ENCODE peak calls at places on chromosomes 16 and 17, in five cellular contexts. One of them, this sample, is unnamed. For H3K4me1, the result is how much of the 10 kb centered on the place peaks cover.

GRCh38 chr17:17855334-17855725 is 18.5 kb upstream of the SREBF1 start:
- DNase-seq in IMR-90: no peak
- DNase-seq in testis: no peak
- DNase-seq in neural progenitor cell: no peak
- DNase-seq in A549: no peak
- DNase-seq in this sample: no peak

GRCh38 chr17:82213251-82214011 is 789 bp upstream of the CCDC57 start:
- DNase-seq in IMR-90: peak
- DNase-seq in testis: peak
- DNase-seq in neural progenitor cell: peak
- DNase-seq in A549: peak
- DNase-seq in this sample: no peak

GRCh38 chr17:16363749-16364536 is 10.7 kb upstream of the CENPV start:
- DNase-seq in IMR-90: peak
- DNase-seq in testis: peak
- DNase-seq in neural progenitor cell: peak
- DNase-seq in A549: peak
- DNase-seq in this sample: peak

GRCh38 chr16:11143741-11144035 is 112.3 kb downstream of the SOCS1 start:
- DNase-seq in IMR-90: no peak
- DNase-seq in testis: no peak
- DNase-seq in neural progenitor cell: no peak
- DNase-seq in A549: no peak
- DNase-seq in this sample: no peak

GRCh38 chr17:68431661-68432071 is 25.6 kb downstream of the WIPI1 start:
- DNase-seq in IMR-90: peak
- DNase-seq in testis: no peak
- DNase-seq in neural progenitor cell: peak
- DNase-seq in A549: peak
- DNase-seq in this sample: no peak

GRCh38 chr16:79929260-79929977 is 328.9 kb upstream of the MAF start:
- DNase-seq in IMR-90: no peak
- DNase-seq in testis: no peak
- DNase-seq in neural progenitor cell: no peak
- DNase-seq in A549: no peak
- DNase-seq in this sample: no peak

GRCh38 chr17:15456972-15457722 is 10.3 kb downstream of the CDRT4 start:
- DNase-seq in IMR-90: peak
- DNase-seq in testis: peak
- DNase-seq in neural progenitor cell: no peak
- DNase-seq in A549: no peak
- DNase-seq in this sample: no peak

GRCh38 chr17:17849863-17850373 is 13.1 kb upstream of the SREBF1 start:
- DNase-seq in IMR-90: peak
- DNase-seq in testis: peak
- DNase-seq in neural progenitor cell: peak
- DNase-seq in A549: peak
- DNase-seq in this sample: no peak

GRCh38 chr17:8668181-8668740 is 37.7 kb upstream of the MYH10 start:
- DNase-seq in IMR-90: no peak
- DNase-seq in testis: no peak
- DNase-seq in neural progenitor cell: no peak
- DNase-seq in A549: no peak
- DNase-seq in this sample: no peak

GRCh38 chr16:57685633-57686032 is 9.0 kb upstream of the DRC7 start:
- DNase-seq in IMR-90: no peak
- DNase-seq in testis: no peak
- DNase-seq in neural progenitor cell: no peak
- DNase-seq in A549: no peak
- DNase-seq in this sample: no peak

GRCh38 chr17:35183332-35183731 is 10.9 kb downstream of the SLC35G3 start:
- DNase-seq in IMR-90: no peak
- DNase-seq in testis: no peak
- DNase-seq in neural progenitor cell: no peak
- DNase-seq in A549: no peak
- DNase-seq in this sample: no peak

GRCh38 chr16:55283776-55284717 is 40.0 kb upstream of the IRX6 start:
- DNase-seq in IMR-90: no peak
- DNase-seq in testis: no peak
- DNase-seq in neural progenitor cell: no peak
- DNase-seq in A549: no peak
- DNase-seq in this sample: no peak

GRCh38 chr16:73214825-73215481 is 167.0 kb upstream of the ZFHX3 start:
- DNase-seq in IMR-90: peak
- DNase-seq in testis: no peak
- DNase-seq in neural progenitor cell: no peak
- DNase-seq in A549: no peak
- DNase-seq in this sample: no peak

GRCh38 chr17:51322390-51323029 is 62.2 kb downstream of the UTP18 start:
- DNase-seq in IMR-90: peak
- DNase-seq in testis: no peak
- DNase-seq in neural progenitor cell: peak
- DNase-seq in A549: peak
- DNase-seq in this sample: no peak

DNA sequence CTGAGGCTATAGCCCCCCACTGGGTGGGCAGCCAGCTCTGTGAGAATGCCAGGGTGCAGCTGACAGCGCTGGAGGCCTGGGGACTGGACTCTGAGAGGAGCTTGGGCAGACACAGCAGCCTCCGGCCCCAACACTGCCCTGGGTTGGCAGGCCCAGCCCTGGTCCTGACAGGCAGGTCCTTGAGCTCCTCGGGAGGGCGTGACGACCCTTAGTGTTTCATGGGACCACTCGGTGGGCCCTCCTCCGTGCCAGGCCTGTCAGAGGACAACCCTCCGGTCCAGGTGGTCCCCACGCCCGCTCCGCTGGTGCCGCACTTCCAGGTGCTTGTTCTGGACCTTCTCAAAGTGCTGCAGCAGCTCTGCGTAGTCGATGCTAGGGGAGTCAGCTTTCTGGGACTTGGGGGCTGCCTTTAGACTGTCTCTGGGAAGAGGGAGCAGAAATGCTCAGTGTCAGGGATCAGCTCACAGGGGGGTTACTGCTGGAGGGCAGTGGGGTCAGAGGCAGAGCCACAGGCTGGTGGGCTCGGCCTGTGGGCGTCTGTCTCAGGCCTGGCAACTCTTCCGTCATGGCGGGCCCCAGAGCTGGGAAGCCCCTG is 1.9 kb upstream of the MTSS2 start:
- DNase-seq in IMR-90: no peak
- DNase-seq in testis: no peak
- DNase-seq in neural progenitor cell: no peak
- DNase-seq in A549: no peak
- DNase-seq in this sample: no peak
- H3K4me1 ChIP-seq in IMR-90: half or more
- H3K4me1 ChIP-seq in testis: under half
- H3K4me1 ChIP-seq in neural progenitor cell: under half
- H3K4me1 ChIP-seq in A549: half or more
- H3K4me1 ChIP-seq in this sample: under half

GRCh38 chr17:58054641-58055040 is 28.6 kb upstream of the DYNLL2 start:
- DNase-seq in IMR-90: no peak
- DNase-seq in testis: no peak
- DNase-seq in neural progenitor cell: no peak
- DNase-seq in A549: no peak
- DNase-seq in this sample: no peak
- H3K4me1 ChIP-seq in IMR-90: under half
- H3K4me1 ChIP-seq in testis: under half
- H3K4me1 ChIP-seq in neural progenitor cell: under half
- H3K4me1 ChIP-seq in A549: under half
- H3K4me1 ChIP-seq in this sample: under half

DNA sequence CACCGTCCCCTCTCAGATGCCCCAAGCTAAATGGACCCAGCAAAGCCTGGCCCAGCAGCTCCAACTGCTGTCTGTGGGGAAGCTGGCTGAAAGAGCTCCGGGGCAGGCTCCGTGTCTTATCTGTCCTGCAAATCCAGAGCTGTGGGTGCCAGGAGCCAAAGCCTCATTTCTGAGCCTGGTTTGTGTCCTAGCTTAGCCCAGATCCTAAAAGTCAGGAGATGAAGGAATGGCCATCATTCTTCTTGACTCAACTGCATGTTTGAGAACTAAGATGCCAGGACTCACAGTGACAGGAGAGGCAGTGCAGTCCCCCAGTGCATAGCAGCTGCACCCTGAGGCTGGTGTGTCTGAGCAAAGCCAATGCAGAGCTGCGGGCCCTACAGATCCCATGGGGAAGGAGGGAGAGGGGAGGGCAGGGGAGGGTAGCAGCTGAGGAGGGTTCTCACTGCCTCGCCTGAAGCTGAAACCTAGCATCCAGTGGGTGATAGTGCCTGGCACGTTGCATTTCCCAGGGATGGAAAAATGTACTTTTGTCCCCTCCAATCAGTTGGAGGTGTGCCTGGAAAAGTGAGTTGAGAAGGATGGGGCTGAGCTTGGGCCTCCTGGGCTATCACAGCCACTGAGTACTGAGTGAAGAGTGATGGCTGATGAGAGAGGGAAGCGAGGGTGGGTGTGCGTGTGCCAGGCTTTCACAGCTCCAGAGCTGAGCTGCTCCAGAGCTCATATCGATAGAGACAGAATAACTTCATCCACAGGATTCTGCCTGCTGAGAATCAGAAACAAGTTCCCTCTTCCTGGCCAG is 24.5 kb upstream of the CD300E start:
- DNase-seq in IMR-90: no peak
- DNase-seq in testis: no peak
- DNase-seq in neural progenitor cell: no peak
- DNase-seq in A549: no peak
- DNase-seq in this sample: no peak
- H3K4me1 ChIP-seq in IMR-90: under half
- H3K4me1 ChIP-seq in testis: under half
- H3K4me1 ChIP-seq in neural progenitor cell: under half
- H3K4me1 ChIP-seq in A549: under half
- H3K4me1 ChIP-seq in this sample: under half

GRCh38 chr17:48610282-48611211 is at the start of gene HOXB7:
- DNase-seq in IMR-90: peak
- DNase-seq in testis: peak
- DNase-seq in neural progenitor cell: no peak
- DNase-seq in A549: peak
- DNase-seq in this sample: no peak

GRCh38 chr17:48611213-48611612 is 396 bp upstream of the HOXB7 start:
- DNase-seq in IMR-90: peak
- DNase-seq in testis: no peak
- DNase-seq in neural progenitor cell: no peak
- DNase-seq in A549: peak
- DNase-seq in this sample: no peak

GRCh38 chr17:48608921-48609505 is 1.8 kb downstream of the HOXB7 start:
- DNase-seq in IMR-90: no peak
- DNase-seq in testis: no peak
- DNase-seq in neural progenitor cell: no peak
- DNase-seq in A549: no peak
- DNase-seq in this sample: no peak

GRCh38 chr17:48608494-48608834 is 2.4 kb downstream of the HOXB7 start:
- DNase-seq in IMR-90: no peak
- DNase-seq in testis: no peak
- DNase-seq in neural progenitor cell: no peak
- DNase-seq in A549: no peak
- DNase-seq in this sample: no peak

DNA sequence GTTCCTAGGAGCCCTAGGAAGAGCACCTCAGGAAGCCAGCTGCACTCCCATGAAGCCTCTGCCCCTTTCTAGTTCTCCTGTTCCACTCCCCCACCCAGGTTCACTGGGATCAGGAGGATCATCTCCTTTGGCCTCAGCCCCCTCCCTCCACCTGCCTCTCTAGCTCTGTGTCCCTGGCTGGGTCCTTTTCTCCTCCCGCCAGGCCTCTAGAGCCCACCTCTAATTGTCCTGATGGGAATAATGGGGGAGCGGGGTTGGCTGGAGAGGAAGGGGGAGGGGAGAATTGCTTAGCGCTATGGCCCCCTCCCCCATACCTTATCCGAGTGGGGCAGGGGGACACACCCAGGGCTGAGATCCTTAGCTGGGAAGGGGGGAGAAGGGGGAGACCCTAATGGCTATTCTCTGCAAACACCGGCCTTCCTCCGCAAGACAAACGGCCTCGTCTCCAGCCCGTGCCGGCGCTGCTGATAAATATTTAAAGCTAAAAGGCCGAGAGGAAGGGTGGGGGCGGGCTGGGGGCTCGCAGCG is 999 bp downstream of the HOXB7 start:
- DNase-seq in IMR-90: no peak
- DNase-seq in testis: no peak
- DNase-seq in neural progenitor cell: no peak
- DNase-seq in A549: no peak
- DNase-seq in this sample: no peak
- H3K4me1 ChIP-seq in IMR-90: under half
- H3K4me1 ChIP-seq in testis: under half
- H3K4me1 ChIP-seq in neural progenitor cell: under half
- H3K4me1 ChIP-seq in A549: under half
- H3K4me1 ChIP-seq in this sample: under half

DNA sequence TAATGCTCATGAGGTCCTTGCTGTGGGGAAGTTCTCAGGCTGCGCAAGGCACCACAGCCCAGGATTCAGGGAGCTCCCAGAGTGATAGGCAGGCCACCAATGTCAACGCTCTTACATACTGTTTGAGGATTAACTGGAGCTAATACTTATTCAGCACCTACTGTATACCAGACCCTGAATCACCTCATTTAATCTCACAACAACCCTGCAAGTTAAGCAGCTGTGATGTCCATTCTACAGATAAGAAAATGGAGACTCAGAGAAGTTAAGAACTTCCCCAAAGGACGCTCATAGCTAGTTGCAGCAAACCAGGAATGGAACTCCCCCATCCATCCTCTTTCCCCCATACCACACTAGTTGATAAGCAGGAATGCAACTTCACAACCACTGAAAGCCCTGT is 25.5 kb upstream of the CCR7 start:
- DNase-seq in IMR-90: no peak
- DNase-seq in testis: no peak
- DNase-seq in neural progenitor cell: no peak
- DNase-seq in A549: no peak
- DNase-seq in this sample: no peak
- H3K4me1 ChIP-seq in IMR-90: under half
- H3K4me1 ChIP-seq in testis: under half
- H3K4me1 ChIP-seq in neural progenitor cell: under half
- H3K4me1 ChIP-seq in A549: under half
- H3K4me1 ChIP-seq in this sample: under half

This sample was measured in prostate gland.